ENCODE peak calls at places on chromosomes 6 and 20, in ten cellular contexts. One of them, this sample, is unnamed.

GRCh38 chr6:15108383-15108715 is 137.5 kb upstream of the JARID2 start:
- DNase-seq in CD8-positive, alpha-beta memory T cell: no peak
- DNase-seq in AG04450: no peak
- DNase-seq in IMR-90: no peak
- DNase-seq in lower lobe of right lung: no peak
- DNase-seq in suprapubic skin: no peak
- DNase-seq in mesendoderm: no peak
- DNase-seq in lung: no peak
- DNase-seq in iPS DF 6.9: no peak
- DNase-seq in breast epithelium: no peak
- DNase-seq in this sample: no peak

GRCh38 chr6:34243901-34244884 is 4.6 kb downstream of the SMIM29 start:
- DNase-seq in CD8-positive, alpha-beta memory T cell: no peak
- DNase-seq in AG04450: peak
- DNase-seq in IMR-90: peak
- DNase-seq in lower lobe of right lung: peak
- DNase-seq in suprapubic skin: peak
- DNase-seq in mesendoderm: peak
- DNase-seq in lung: peak
- DNase-seq in iPS DF 6.9: no peak
- DNase-seq in breast epithelium: no peak
- DNase-seq in this sample: peak

GRCh38 chr20:25007491-25008305 is 15.1 kb upstream of the APMAP start:
- DNase-seq in CD8-positive, alpha-beta memory T cell: no peak
- DNase-seq in AG04450: no peak
- DNase-seq in IMR-90: no peak
- DNase-seq in lower lobe of right lung: no peak
- DNase-seq in suprapubic skin: no peak
- DNase-seq in mesendoderm: no peak
- DNase-seq in lung: no peak
- DNase-seq in iPS DF 6.9: no peak
- DNase-seq in breast epithelium: peak
- DNase-seq in this sample: no peak

GRCh38 chr6:170114956-170115855 is 175.7 kb downstream of the DLL1 start:
- DNase-seq in CD8-positive, alpha-beta memory T cell: no peak
- DNase-seq in AG04450: no peak
- DNase-seq in IMR-90: no peak
- DNase-seq in lower lobe of right lung: peak
- DNase-seq in suprapubic skin: peak
- DNase-seq in mesendoderm: peak
- DNase-seq in lung: no peak
- DNase-seq in iPS DF 6.9: no peak
- DNase-seq in breast epithelium: no peak
- DNase-seq in this sample: no peak

GRCh38 chr6:34075906-34076305 is 70.0 kb downstream of the GRM4 start:
- DNase-seq in CD8-positive, alpha-beta memory T cell: no peak
- DNase-seq in AG04450: no peak
- DNase-seq in IMR-90: no peak
- DNase-seq in lower lobe of right lung: no peak
- DNase-seq in suprapubic skin: no peak
- DNase-seq in mesendoderm: no peak
- DNase-seq in lung: no peak
- DNase-seq in iPS DF 6.9: no peak
- DNase-seq in breast epithelium: no peak
- DNase-seq in this sample: no peak

GRCh38 chr20:4550740-4551139 is 171.0 kb upstream of the PRND start:
- DNase-seq in CD8-positive, alpha-beta memory T cell: no peak
- DNase-seq in AG04450: no peak
- DNase-seq in IMR-90: peak
- DNase-seq in lower lobe of right lung: no peak
- DNase-seq in suprapubic skin: no peak
- DNase-seq in mesendoderm: no peak
- DNase-seq in lung: no peak
- DNase-seq in iPS DF 6.9: no peak
- DNase-seq in breast epithelium: no peak
- DNase-seq in this sample: no peak

GRCh38 chr20:38255389-38255788 is 5.1 kb downstream of the KIAA1755 start:
- DNase-seq in CD8-positive, alpha-beta memory T cell: no peak
- DNase-seq in AG04450: no peak
- DNase-seq in IMR-90: peak
- DNase-seq in lower lobe of right lung: no peak
- DNase-seq in suprapubic skin: peak
- DNase-seq in mesendoderm: no peak
- DNase-seq in lung: no peak
- DNase-seq in iPS DF 6.9: no peak
- DNase-seq in breast epithelium: no peak
- DNase-seq in this sample: no peak

GRCh38 chr6:27892596-27893058 is 19.6 kb downstream of the OR2B2 start:
- DNase-seq in CD8-positive, alpha-beta memory T cell: no peak
- DNase-seq in AG04450: no peak
- DNase-seq in IMR-90: peak
- DNase-seq in lower lobe of right lung: no peak
- DNase-seq in suprapubic skin: no peak
- DNase-seq in mesendoderm: no peak
- DNase-seq in lung: no peak
- DNase-seq in iPS DF 6.9: no peak
- DNase-seq in breast epithelium: no peak
- DNase-seq in this sample: no peak

DNA sequence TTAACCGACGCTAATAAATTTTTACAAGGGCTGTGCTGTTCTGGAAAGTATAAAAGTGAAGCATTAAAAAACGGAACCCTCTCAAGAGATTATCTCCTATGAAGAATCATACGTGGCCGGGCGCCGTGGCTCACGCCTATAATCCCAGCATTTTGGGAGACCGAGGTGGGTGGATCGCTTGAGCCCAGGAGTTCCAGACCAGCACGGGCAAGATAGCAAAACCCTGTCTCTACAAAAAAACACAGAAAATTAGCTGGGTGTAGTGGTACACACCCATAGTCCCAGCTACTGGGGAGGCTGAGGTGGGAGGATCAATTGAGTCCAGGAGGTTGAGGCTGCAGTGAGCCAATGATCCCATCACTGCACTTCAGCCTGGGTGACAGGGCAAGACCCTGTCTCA is 83.4 kb downstream of the GMPR start:
- DNase-seq in CD8-positive, alpha-beta memory T cell: no peak
- DNase-seq in AG04450: no peak
- DNase-seq in IMR-90: no peak
- DNase-seq in lower lobe of right lung: no peak
- DNase-seq in suprapubic skin: no peak
- DNase-seq in mesendoderm: no peak
- DNase-seq in lung: no peak
- DNase-seq in iPS DF 6.9: no peak
- DNase-seq in breast epithelium: no peak
- DNase-seq in this sample: peak
- H3K27ac ChIP-seq in CD8-positive, alpha-beta memory T cell: peak
- H3K27ac ChIP-seq in AG04450: no peak
- H3K27ac ChIP-seq in IMR-90: no peak
- H3K27ac ChIP-seq in lower lobe of right lung: no peak
- H3K27ac ChIP-seq in suprapubic skin: no peak
- H3K27ac ChIP-seq in mesendoderm: no peak
- H3K27ac ChIP-seq in lung: no peak
- H3K27ac ChIP-seq in iPS DF 6.9: no peak
- H3K27ac ChIP-seq in breast epithelium: no peak
- H3K27ac ChIP-seq in this sample: no peak

DNA sequence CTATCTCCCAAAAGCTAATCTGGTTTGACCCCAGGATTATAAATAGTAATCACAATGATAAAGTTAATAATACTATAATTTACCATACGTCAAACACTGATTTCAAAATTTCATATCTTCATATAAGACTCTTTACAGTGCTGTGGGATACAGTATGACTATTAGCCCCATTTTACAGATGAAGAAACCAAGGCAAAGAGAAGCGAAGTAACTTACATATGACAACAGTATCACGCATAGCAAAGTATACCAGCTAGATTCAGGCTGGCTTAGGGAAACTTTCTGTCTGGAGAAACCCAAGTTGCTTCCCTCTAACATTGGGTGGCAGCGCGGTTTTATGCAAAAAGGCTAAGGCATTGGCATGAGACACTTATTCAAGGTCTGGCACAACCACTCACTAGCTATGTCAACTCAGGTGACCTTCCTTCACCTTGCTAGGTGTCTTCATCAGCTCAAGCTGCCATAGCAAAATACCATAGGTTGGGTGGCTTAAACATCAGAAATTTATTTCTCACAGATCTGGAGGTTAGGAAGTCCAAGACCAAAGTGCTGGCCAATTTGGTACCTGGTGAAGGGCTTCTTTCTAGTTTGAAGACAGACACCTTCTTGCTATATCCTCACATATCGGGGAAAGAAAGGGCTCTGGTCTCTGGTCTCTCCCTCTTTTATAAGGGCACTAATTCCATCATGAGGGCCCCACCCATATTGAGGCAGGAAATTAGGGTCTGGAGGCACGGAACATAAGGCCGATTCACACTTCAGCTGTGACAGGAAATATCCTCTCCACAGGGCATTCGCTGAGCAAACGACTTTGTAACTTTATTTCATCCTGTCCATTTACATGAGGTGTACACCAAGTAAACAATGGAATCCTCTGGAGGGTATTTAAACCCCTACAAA is 22.4 kb upstream of the UTRN start:
- DNase-seq in CD8-positive, alpha-beta memory T cell: no peak
- DNase-seq in AG04450: no peak
- DNase-seq in IMR-90: no peak
- DNase-seq in lower lobe of right lung: no peak
- DNase-seq in suprapubic skin: no peak
- DNase-seq in mesendoderm: no peak
- DNase-seq in lung: no peak
- DNase-seq in iPS DF 6.9: no peak
- DNase-seq in breast epithelium: no peak
- DNase-seq in this sample: no peak
- H3K27ac ChIP-seq in CD8-positive, alpha-beta memory T cell: no peak
- H3K27ac ChIP-seq in AG04450: no peak
- H3K27ac ChIP-seq in IMR-90: no peak
- H3K27ac ChIP-seq in lower lobe of right lung: no peak
- H3K27ac ChIP-seq in suprapubic skin: no peak
- H3K27ac ChIP-seq in mesendoderm: no peak
- H3K27ac ChIP-seq in lung: peak
- H3K27ac ChIP-seq in iPS DF 6.9: no peak
- H3K27ac ChIP-seq in breast epithelium: no peak
- H3K27ac ChIP-seq in this sample: no peak

GRCh38 chr6:160431231-160431630 is 83.1 kb downstream of the SLC22A3 start:
- DNase-seq in CD8-positive, alpha-beta memory T cell: no peak
- DNase-seq in AG04450: peak
- DNase-seq in IMR-90: peak
- DNase-seq in lower lobe of right lung: no peak
- DNase-seq in suprapubic skin: peak
- DNase-seq in mesendoderm: no peak
- DNase-seq in lung: no peak
- DNase-seq in iPS DF 6.9: no peak
- DNase-seq in breast epithelium: no peak
- DNase-seq in this sample: no peak

GRCh38 chr6:160431791-160432404 is 83.7 kb downstream of the SLC22A3 start:
- DNase-seq in CD8-positive, alpha-beta memory T cell: no peak
- DNase-seq in AG04450: no peak
- DNase-seq in IMR-90: no peak
- DNase-seq in lower lobe of right lung: no peak
- DNase-seq in suprapubic skin: no peak
- DNase-seq in mesendoderm: no peak
- DNase-seq in lung: no peak
- DNase-seq in iPS DF 6.9: no peak
- DNase-seq in breast epithelium: no peak
- DNase-seq in this sample: no peak

GRCh38 chr6:160430203-160430602 is 82.0 kb downstream of the SLC22A3 start:
- DNase-seq in CD8-positive, alpha-beta memory T cell: no peak
- DNase-seq in AG04450: no peak
- DNase-seq in IMR-90: no peak
- DNase-seq in lower lobe of right lung: no peak
- DNase-seq in suprapubic skin: no peak
- DNase-seq in mesendoderm: no peak
- DNase-seq in lung: no peak
- DNase-seq in iPS DF 6.9: no peak
- DNase-seq in breast epithelium: no peak
- DNase-seq in this sample: no peak

GRCh38 chr6:160428818-160429744 is 80.9 kb downstream of the SLC22A3 start:
- DNase-seq in CD8-positive, alpha-beta memory T cell: no peak
- DNase-seq in AG04450: no peak
- DNase-seq in IMR-90: no peak
- DNase-seq in lower lobe of right lung: no peak
- DNase-seq in suprapubic skin: no peak
- DNase-seq in mesendoderm: peak
- DNase-seq in lung: no peak
- DNase-seq in iPS DF 6.9: peak
- DNase-seq in breast epithelium: no peak
- DNase-seq in this sample: no peak

DNA sequence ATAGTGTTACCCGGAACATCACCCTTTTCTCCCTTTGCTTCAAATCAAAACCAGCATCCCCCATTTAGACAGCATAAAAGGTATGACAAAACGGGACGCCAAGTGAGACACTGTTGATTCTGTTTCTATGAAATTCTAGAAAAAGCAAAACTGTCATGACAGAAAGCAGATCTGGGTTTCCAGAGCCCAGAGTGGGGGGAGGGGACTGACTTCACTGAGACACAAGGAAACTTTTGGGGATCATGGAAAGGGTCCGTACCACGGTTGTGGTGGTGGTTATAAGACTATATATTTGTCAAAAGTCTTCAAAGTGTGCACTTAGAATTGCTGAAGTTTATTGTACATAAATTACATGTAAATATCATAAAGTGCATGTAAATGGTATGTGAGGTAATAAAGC is 82.6 kb downstream of the SLC22A3 start:
- DNase-seq in CD8-positive, alpha-beta memory T cell: no peak
- DNase-seq in AG04450: no peak
- DNase-seq in IMR-90: no peak
- DNase-seq in lower lobe of right lung: no peak
- DNase-seq in suprapubic skin: no peak
- DNase-seq in mesendoderm: no peak
- DNase-seq in lung: no peak
- DNase-seq in iPS DF 6.9: no peak
- DNase-seq in breast epithelium: no peak
- DNase-seq in this sample: no peak
- H3K27ac ChIP-seq in CD8-positive, alpha-beta memory T cell: no peak
- H3K27ac ChIP-seq in AG04450: no peak
- H3K27ac ChIP-seq in IMR-90: peak
- H3K27ac ChIP-seq in lower lobe of right lung: no peak
- H3K27ac ChIP-seq in suprapubic skin: peak
- H3K27ac ChIP-seq in mesendoderm: no peak
- H3K27ac ChIP-seq in lung: no peak
- H3K27ac ChIP-seq in iPS DF 6.9: no peak
- H3K27ac ChIP-seq in breast epithelium: peak
- H3K27ac ChIP-seq in this sample: no peak

GRCh38 chr20:57364451-57364850 is 13.4 kb downstream of the RAE1 start:
- DNase-seq in CD8-positive, alpha-beta memory T cell: no peak
- DNase-seq in AG04450: no peak
- DNase-seq in IMR-90: no peak
- DNase-seq in lower lobe of right lung: no peak
- DNase-seq in suprapubic skin: no peak
- DNase-seq in mesendoderm: no peak
- DNase-seq in lung: no peak
- DNase-seq in iPS DF 6.9: no peak
- DNase-seq in breast epithelium: no peak
- DNase-seq in this sample: no peak

DNA sequence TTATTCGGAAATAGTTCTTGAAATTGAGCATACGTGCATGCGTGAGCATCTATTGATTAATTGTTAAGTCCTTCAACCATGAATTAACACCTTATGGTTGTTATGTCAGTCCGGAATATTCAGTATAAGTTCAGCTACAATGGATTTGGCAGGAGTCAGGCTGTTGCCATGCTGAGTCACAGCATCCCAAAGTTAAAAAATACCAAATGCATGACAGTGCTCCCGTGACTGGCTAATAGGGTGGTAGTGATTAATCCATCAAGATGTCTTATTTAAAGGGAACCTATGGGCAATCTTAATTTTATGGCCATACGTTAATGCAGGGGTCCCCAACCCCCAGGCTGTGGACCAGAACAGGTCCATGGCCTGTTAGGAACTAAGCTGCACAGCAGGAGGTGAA is 10.5 kb downstream of the RAE1 start:
- DNase-seq in CD8-positive, alpha-beta memory T cell: no peak
- DNase-seq in AG04450: peak
- DNase-seq in IMR-90: peak
- DNase-seq in lower lobe of right lung: no peak
- DNase-seq in suprapubic skin: no peak
- DNase-seq in mesendoderm: peak
- DNase-seq in lung: no peak
- DNase-seq in iPS DF 6.9: no peak
- DNase-seq in breast epithelium: no peak
- DNase-seq in this sample: no peak
- H3K27ac ChIP-seq in CD8-positive, alpha-beta memory T cell: no peak
- H3K27ac ChIP-seq in AG04450: peak
- H3K27ac ChIP-seq in IMR-90: peak
- H3K27ac ChIP-seq in lower lobe of right lung: no peak
- H3K27ac ChIP-seq in suprapubic skin: no peak
- H3K27ac ChIP-seq in mesendoderm: no peak
- H3K27ac ChIP-seq in lung: no peak
- H3K27ac ChIP-seq in iPS DF 6.9: no peak
- H3K27ac ChIP-seq in breast epithelium: no peak
- H3K27ac ChIP-seq in this sample: no peak